ENCODE peak calls at places on chromosome 16, in seven cellular contexts. N is A549, J is neuronal stem cell, Y is fibroblast of lung, A is HCT116, Q is IMR-90, M is H1. O is an unnamed sample.

GRCh38 chr16:73019456-73020362 is 28.2 kb downstream of the ZFHX3 start:
- DNase-seq in N (peak), J (no peak), Y (peak), A (peak), Q (peak), M (no peak), O (no peak)

GRCh38 chr16:1621851-1622250 is 9.7 kb downstream of the CRAMP1 start:
- DNase-seq in N (no peak), J (no peak), Y (no peak), A (no peak), Q (no peak), M (no peak), O (no peak)

GRCh38 chr16:69509125-69509524 is 56.6 kb upstream of the NFAT5 start:
- DNase-seq in N (no peak), J (no peak), Y (no peak), A (no peak), Q (no peak), M (no peak), O (no peak)

GRCh38 chr16:58563235-58563634 is 47.9 kb downstream of the SETD6 start:
- DNase-seq in N (no peak), J (no peak), Y (peak), A (no peak), Q (peak), M (no peak), O (no peak)

GRCh38 chr16:51453296-51453695 is 302.2 kb upstream of the SALL1 start:
- DNase-seq in N (no peak), J (no peak), Y (no peak), A (no peak), Q (no peak), M (no peak), O (no peak)

GRCh38 chr16:30030841-30031413 is at the start of gene TLCD3B:
- DNase-seq in N (no peak), J (peak), Y (no peak), A (no peak), Q (no peak), M (peak), O (no peak)

GRCh38 chr16:23081675-23082119 is 67.6 kb downstream of the USP31 start:
- DNase-seq in N (peak), J (no peak), Y (no peak), A (no peak), Q (peak), M (no peak), O (peak)

GRCh38 chr16:24539850-24540484 is 601 bp downstream of the RBBP6 start:
- DNase-seq in N (no peak), J (no peak), Y (peak), A (no peak), Q (peak), M (no peak), O (no peak)

GRCh38 chr16:23088018-23088417 is 61.2 kb downstream of the USP31 start:
- DNase-seq in N (no peak), J (no peak), Y (no peak), A (no peak), Q (no peak), M (no peak), O (no peak)

GRCh38 chr16:3094289-3095027 is 4.6 kb downstream of the ZSCAN10 start:
- DNase-seq in N (no peak), J (no peak), Y (peak), A (peak), Q (peak), M (peak), O (no peak)

GRCh38 chr16:65392831-65393565 is 271.1 kb upstream of the CDH11 start:
- DNase-seq in N (no peak), J (no peak), Y (no peak), A (no peak), Q (no peak), M (no peak), O (no peak)

GRCh38 chr16:53863861-53864260 is 159.9 kb downstream of the FTO start:
- DNase-seq in N (no peak), J (no peak), Y (no peak), A (no peak), Q (no peak), M (no peak), O (no peak)

GRCh38 chr16:9419161-9419560 is 327.7 kb downstream of the HAPSTR1 start:
- DNase-seq in N (no peak), J (no peak), Y (no peak), A (no peak), Q (no peak), M (no peak), O (no peak)

GRCh38 chr16:4360538-4361021 is 9.5 kb upstream of the PAM16 start:
- DNase-seq in N (no peak), J (no peak), Y (no peak), A (no peak), Q (no peak), M (no peak), O (no peak)

GRCh38 chr16:3187798-3188674 is at the start of gene OR1F1:
- DNase-seq in N (peak), J (no peak), Y (peak), A (peak), Q (peak), M (peak), O (no peak)

GRCh38 chr16:82368041-82368440 is 198.0 kb upstream of the MPHOSPH6 start:
- DNase-seq in N (peak), J (no peak), Y (peak), A (peak), Q (peak), M (no peak), O (no peak)

GRCh38 chr16:76614255-76614654 is 337.1 kb downstream of the CNTNAP4 start:
- DNase-seq in N (no peak), J (no peak), Y (no peak), A (no peak), Q (no peak), M (no peak), O (no peak)

GRCh38 chr16:56788435-56788834 is 58.5 kb downstream of the NUP93 start:
- DNase-seq in N (no peak), J (no peak), Y (no peak), A (no peak), Q (no peak), M (no peak), O (no peak)

GRCh38 chr16:27950488-27950887 is 113.0 kb downstream of the GSG1L start:
- DNase-seq in N (no peak), J (no peak), Y (no peak), A (no peak), Q (no peak), M (no peak), O (no peak)

GRCh38 chr16:15517743-15518142 is 83.4 kb downstream of the BMERB1 start:
- DNase-seq in N (no peak), J (no peak), Y (no peak), A (no peak), Q (no peak), M (no peak), O (no peak)

GRCh38 chr16:78894872-78895271 is 705.7 kb downstream of the MAF start:
- DNase-seq in N (no peak), J (no peak), Y (no peak), A (no peak), Q (no peak), M (no peak), O (no peak)

GRCh38 chr16:12507366-12507765 is 296.3 kb downstream of the CPPED1 start:
- DNase-seq in N (no peak), J (no peak), Y (no peak), A (no peak), Q (peak), M (no peak), O (peak)

GRCh38 chr16:30830072-30830417 is 43.0 kb upstream of the ZNF629 start:
- DNase-seq in N (no peak), J (no peak), Y (no peak), A (no peak), Q (no peak), M (no peak), O (no peak)

GRCh38 chr16:56320081-56320480 is 105.3 kb downstream of the AMFR start:
- DNase-seq in N (no peak), J (no peak), Y (no peak), A (no peak), Q (no peak), M (no peak), O (no peak)

GRCh38 chr16:17416461-17417221 is 54.1 kb downstream of the XYLT1 start:
- DNase-seq in N (no peak), J (no peak), Y (peak), A (no peak), Q (peak), M (no peak), O (no peak)

GRCh38 chr16:4314532-4315184 is 1.2 kb upstream of the GLIS2 start:
- DNase-seq in N (peak), J (no peak), Y (peak), A (peak), Q (peak), M (peak), O (no peak)

GRCh38 chr16:11253995-11254912 is 1.8 kb downstream of the SOCS1 start:
- DNase-seq in N (no peak), J (no peak), Y (peak), A (no peak), Q (peak), M (no peak), O (no peak)

GRCh38 chr16:11254913-11255736 is 879 bp downstream of the SOCS1 start:
- DNase-seq in N (peak), J (peak), Y (peak), A (no peak), Q (peak), M (no peak), O (no peak)

GRCh38 chr16:11252482-11252931 is 3.5 kb downstream of the SOCS1 start:
- DNase-seq in N (no peak), J (no peak), Y (no peak), A (no peak), Q (no peak), M (no peak), O (no peak)

GRCh38 chr16:11251525-11252481 is 4.2 kb downstream of the SOCS1 start:
- DNase-seq in N (no peak), J (no peak), Y (peak), A (no peak), Q (peak), M (no peak), O (no peak)

DNA sequence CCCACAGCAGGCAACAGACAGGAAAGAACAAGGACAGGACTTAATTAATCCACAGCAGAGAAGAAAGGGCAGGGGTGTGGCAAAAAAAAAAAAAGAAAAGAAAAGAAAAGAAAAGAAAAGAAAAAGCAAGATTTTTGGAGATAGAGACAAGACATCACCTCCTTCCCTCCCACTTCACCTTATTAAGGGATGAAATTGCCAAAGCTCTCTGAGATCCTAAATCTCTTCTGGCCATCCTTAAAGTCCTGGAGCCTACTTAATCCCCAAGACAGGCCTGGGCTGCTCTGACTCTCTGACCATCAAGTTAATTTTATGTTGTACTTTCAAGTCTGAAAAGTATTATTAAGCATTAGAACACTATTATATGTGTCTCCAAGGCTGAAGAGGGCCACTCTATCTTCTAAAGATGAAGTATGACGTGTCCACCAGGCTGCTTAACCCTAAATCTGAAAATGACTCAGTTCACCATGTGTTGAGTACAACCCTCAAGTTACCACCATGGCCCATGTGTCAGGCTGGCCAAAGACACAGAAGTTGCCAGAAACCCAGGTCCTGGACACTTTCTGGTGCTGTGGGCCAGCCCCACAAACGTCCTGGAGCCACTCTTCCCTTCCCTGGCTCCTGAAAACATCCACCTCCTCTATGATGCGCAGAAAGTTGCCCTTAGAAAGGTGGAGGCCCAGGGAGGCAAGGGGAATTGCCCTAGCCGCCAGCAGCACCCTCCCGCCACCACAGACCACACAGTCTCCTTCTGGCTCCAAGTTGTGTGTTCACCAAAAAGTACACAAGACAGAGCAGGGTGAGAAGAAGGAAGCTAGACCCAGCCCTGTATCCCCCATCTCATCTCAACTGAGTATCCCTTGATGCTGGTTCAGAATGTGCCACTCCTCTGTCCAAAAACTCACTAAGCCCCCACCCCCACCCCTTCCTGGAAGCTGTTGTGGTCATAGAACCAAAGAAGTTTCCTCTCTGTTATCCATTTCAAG is 2.7 kb downstream of the SOCS1 start:
- DNase-seq in N (no peak), J (no peak), Y (peak), A (no peak), Q (peak), M (no peak), O (no peak)
- H3K4me2 ChIP-seq in N (no peak), J (no peak), Y (peak), A (no peak), Q (peak), M (peak), O (peak)

GRCh38 chr16:168424-168823 is 2.6 kb downstream of the HBM start:
- DNase-seq in N (no peak), J (no peak), Y (no peak), A (no peak), Q (no peak), M (no peak), O (no peak)
- H3K4me2 ChIP-seq in N (no peak), J (no peak), Y (no peak), A (no peak), Q (no peak), M (no peak), O (no peak)

GRCh38 chr16:84949776-84950436 is 61.4 kb downstream of the ZDHHC7 start:
- DNase-seq in N (no peak), J (no peak), Y (no peak), A (no peak), Q (no peak), M (no peak), O (no peak)

GRCh38 chr16:84952335-84953050 is 58.8 kb downstream of the ZDHHC7 start:
- DNase-seq in N (peak), J (peak), Y (peak), A (peak), Q (peak), M (peak), O (peak)

GRCh38 chr16:84950906-84951305 is 60.4 kb downstream of the ZDHHC7 start:
- DNase-seq in N (peak), J (no peak), Y (no peak), A (no peak), Q (no peak), M (no peak), O (no peak)

GRCh38 chr16:84955427-84955826 is 55.9 kb downstream of the ZDHHC7 start:
- DNase-seq in N (no peak), J (no peak), Y (no peak), A (no peak), Q (no peak), M (no peak), O (no peak)

GRCh38 chr16:84953051-84953746 is 58.1 kb downstream of the ZDHHC7 start:
- DNase-seq in N (no peak), J (no peak), Y (no peak), A (no peak), Q (no peak), M (no peak), O (no peak)
- H3K4me2 ChIP-seq in N (no peak), J (no peak), Y (no peak), A (no peak), Q (no peak), M (no peak), O (no peak)

DNA sequence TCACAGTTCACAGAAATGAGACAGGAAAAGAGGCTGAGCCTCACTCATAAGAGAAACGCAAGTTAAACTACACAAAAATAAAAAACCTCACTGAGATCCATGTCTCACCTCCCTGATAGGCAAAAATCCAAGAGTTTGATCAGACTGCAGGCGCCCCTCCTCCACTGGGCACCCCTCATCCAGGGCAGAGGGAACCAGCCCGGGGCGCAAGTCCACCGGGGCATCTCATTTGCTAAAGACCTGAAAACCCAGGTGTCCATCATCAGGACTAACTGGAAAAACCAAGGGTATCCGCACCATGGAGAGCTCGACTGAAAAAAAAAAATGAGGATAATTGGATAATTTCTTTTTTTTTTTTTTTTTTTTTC is 2.6 kb downstream of the HBZ start:
- DNase-seq in N (no peak), J (no peak), Y (no peak), A (no peak), Q (no peak), M (no peak), O (no peak)
- H3K4me2 ChIP-seq in N (peak), J (peak), Y (peak), A (peak), Q (peak), M (peak), O (peak)

GRCh38 chr16:280552-280951 is at the start of gene ARHGDIG:
- DNase-seq in N (no peak), J (no peak), Y (no peak), A (no peak), Q (no peak), M (no peak), O (no peak)
- H3K4me2 ChIP-seq in N (peak), J (peak), Y (no peak), A (no peak), Q (peak), M (peak), O (no peak)